ENCODE peak calls at places on chromosome 1, in seven cellular contexts. O is fibroblast of lung, Y is endodermal cell, C is HuH-7, H is body of pancreas, Q is ELR, F is iris pigment epithelial cell. E is an unnamed sample.

GRCh38 chr1:206581571-206581981 is 30.7 kb downstream of the EIF2D start:
- DNase-seq in O (no peak), C (no peak), F (no peak), Q (no peak), Y (no peak), H (no peak), E (no peak)

GRCh38 chr1:62304975-62305374 is 14.3 kb downstream of the KANK4 start:
- DNase-seq in F (no peak), C (no peak), Y (no peak), Q (no peak), H (peak; percentile 54), O (no peak), E (no peak)

GRCh38 chr1:32878183-32878582 is 7.5 kb upstream of the FNDC5 start:
- DNase-seq in F (peak; percentile 59), H (no peak), Y (no peak), Q (peak; percentile 60), O (no peak), C (peak; percentile 62), E (no peak)

GRCh38 chr1:37841652-37842051 is 17.7 kb downstream of the MTF1 start:
- DNase-seq in H (no peak), Q (no peak), F (no peak), Y (no peak), C (no peak), O (no peak), E (no peak)

GRCh38 chr1:54582566-54583306 is 34.7 kb downstream of the ACOT11 start:
- DNase-seq in O (no peak), Y (peak; percentile 80), F (no peak), C (no peak), H (peak; percentile 55), Q (no peak), E (no peak)

GRCh38 chr1:50808296-50808695 is 151.8 kb downstream of the FAF1 start:
- DNase-seq in H (no peak), O (no peak), C (no peak), Y (no peak), Q (no peak), F (no peak), E (no peak)

GRCh38 chr1:82950606-82951200 is 1048.2 kb downstream of the TTLL7 start:
- DNase-seq in C (no peak), O (no peak), F (no peak), Q (no peak), H (no peak), Y (no peak), E (no peak)

GRCh38 chr1:226799634-226800281 is 60.7 kb upstream of the ITPKB start:
- DNase-seq in Q (no peak), H (no peak), Y (no peak), F (no peak), C (no peak), O (no peak), E (no peak)

GRCh38 chr1:119279441-119280415 is 88.9 kb upstream of the HAO2 start:
- DNase-seq in Q (peak; percentile 95), O (peak; percentile 46), C (no peak), Y (no peak), F (peak; percentile 94), H (no peak), E (peak; percentile 29)

GRCh38 chr1:47031059-47031458 is 7.6 kb downstream of the CYP4X1 start:
- DNase-seq in O (peak; percentile 0), Y (no peak), Q (no peak), F (peak; percentile 88), H (peak; percentile 62), C (no peak), E (no peak)

GRCh38 chr1:152960452-152961044 is 9.9 kb upstream of the SPRR4 start:
- DNase-seq in C (no peak), Y (peak; percentile 48), F (no peak), Q (no peak), H (no peak), O (no peak), E (no peak)

GRCh38 chr1:161115132-161115711 is 2.6 kb downstream of the PFDN2 start:
- DNase-seq in Y (no peak), H (no peak), C (no peak), F (peak; percentile 98), Q (peak; percentile 99), O (peak; percentile 90), E (peak; percentile 32)

GRCh38 chr1:198771562-198772153 is 132.8 kb downstream of the PTPRC start:
- DNase-seq in C (peak; percentile 12), H (no peak), Q (peak; percentile 66), O (peak; percentile 66), Y (no peak), F (peak; percentile 69), E (peak; percentile 7)

GRCh38 chr1:103945774-103946173 is 196.1 kb downstream of the AMY1C start:
- DNase-seq in F (no peak), H (no peak), C (no peak), Y (no peak), Q (no peak), O (no peak), E (no peak)

GRCh38 chr1:232629250-232630046 is 485 bp downstream of the SIPA1L2 start:
- DNase-seq in C (peak; percentile 36), F (no peak), O (peak; percentile 13), Q (peak; percentile 20), H (peak; percentile 29), Y (peak; percentile 81), E (no peak)

GRCh38 chr1:91529856-91530255 is 29.2 kb downstream of the CDC7 start:
- DNase-seq in Q (peak; percentile 62), Y (no peak), F (peak; percentile 76), H (no peak), O (peak; percentile 86), C (no peak), E (no peak)

GRCh38 chr1:205950280-205950679 is 7.0 kb upstream of the SLC26A9 start:
- DNase-seq in F (peak; percentile 19), C (no peak), O (peak; percentile 47), H (peak; percentile 88), Q (peak; percentile 56), Y (no peak), E (no peak)

GRCh38 chr1:9249534-9250335 is 15.2 kb downstream of the H6PD start:
- DNase-seq in C (peak; percentile 90), O (peak; percentile 48), F (peak; percentile 59), Q (peak; percentile 57), H (peak; percentile 81), Y (peak; percentile 96), E (peak; percentile 79)

GRCh38 chr1:24536391-24536840 is 19.5 kb upstream of the NCMAP start:
- DNase-seq in C (no peak), F (peak; percentile 31), O (peak; percentile 69), Y (no peak), H (no peak), Q (peak; percentile 29), E (peak; percentile 35)

GRCh38 chr1:78619803-78620579 is at the start of gene IFI44L:
- DNase-seq in F (peak; percentile 83), Y (no peak), H (peak; percentile 17), O (peak; percentile 73), Q (peak; percentile 55), C (no peak), E (no peak)

GRCh38 chr1:41587791-41588190 is 103.3 kb upstream of the EDN2 start:
- DNase-seq in O (no peak), C (no peak), F (no peak), Y (no peak), H (no peak), Q (no peak), E (no peak)

GRCh38 chr1:29649375-29650040 is 413.2 kb downstream of the PTPRU start:
- DNase-seq in H (peak; percentile 5), Q (peak; percentile 88), F (no peak), Y (peak; percentile 30), C (no peak), O (no peak), E (no peak)

GRCh38 chr1:36703526-36704208 is 221.0 kb upstream of the CSF3R start:
- DNase-seq in Y (peak; percentile 97), O (peak; percentile 55), F (peak; percentile 67), C (peak; percentile 81), H (peak; percentile 75), Q (peak; percentile 63), E (peak; percentile 57)

GRCh38 chr1:234154320-234155251 is 218.7 kb upstream of the COA6 start:
- DNase-seq in Y (peak; percentile 65), F (peak; percentile 76), O (peak; percentile 73), H (peak; percentile 31), Q (peak; percentile 92), C (peak; percentile 46), E (peak; percentile 68)

GRCh38 chr1:109500886-109501285 is 7.0 kb downstream of the CYB561D1 start:
- DNase-seq in F (peak; percentile 79), Q (no peak), C (no peak), O (peak; percentile 42), Y (no peak), H (no peak), E (no peak)

GRCh38 chr1:27591622-27592021 is 12.3 kb downstream of the AHDC1 start:
- DNase-seq in Q (peak; percentile 36), H (no peak), Y (no peak), F (no peak), C (no peak), O (peak; percentile 53), E (no peak)

GRCh38 chr1:204578867-204579664 is 62.9 kb downstream of the MDM4 start:
- DNase-seq in C (no peak), O (peak; percentile 13), H (no peak), F (no peak), Q (no peak), Y (peak; percentile 70), E (no peak)

E was measured in HepG2.